ENCODE peak calls at places on chromosomes 12 and 14, in six cellular contexts. G is SK-N-SH, T is A549, S is stomach, V is ovary, X is neuronal stem cell. M is an unnamed sample. For H3K9me3, the result is how much of the 10 kb centered on the place peaks cover.

GRCh38 chr12:112018571-112019237 is 5.5 kb downstream of the ERP29 start:
- DNase-seq in T (no peak), G (no peak), S (no peak), V (no peak), X (no peak), M (no peak)

GRCh38 chr12:117076410-117077372 is 22.5 kb downstream of the TESC start:
- DNase-seq in S (no peak), V (no peak), T (no peak), X (no peak), G (no peak), M (no peak)

GRCh38 chr14:103220134-103220981 is 97.1 kb downstream of the TNFAIP2 start:
- DNase-seq in X (no peak), S (no peak), V (no peak), G (peak), T (no peak), M (no peak)

GRCh38 chr14:95190346-95190840 is 33.1 kb upstream of the DICER1 start:
- DNase-seq in V (no peak), S (no peak), T (no peak), G (no peak), X (no peak), M (no peak)

GRCh38 chr12:105166736-105167135 is 59.2 kb downstream of the WASHC4 start:
- DNase-seq in X (no peak), T (no peak), S (no peak), G (no peak), V (no peak), M (no peak)

GRCh38 chr12:18403182-18403581 is 141.9 kb downstream of the PIK3C2G start:
- DNase-seq in T (no peak), X (no peak), S (no peak), G (no peak), V (no peak), M (no peak)

GRCh38 chr12:124792177-124792576 is 71.5 kb downstream of the SCARB1 start:
- DNase-seq in G (no peak), S (no peak), X (no peak), T (no peak), V (no peak), M (no peak)

GRCh38 chr12:9649532-9649940 is 20.0 kb upstream of the CLEC2D start:
- DNase-seq in X (no peak), V (no peak), S (no peak), G (no peak), T (no peak), M (no peak)

GRCh38 chr14:34933301-34933700 is 49.5 kb upstream of the SRP54 start:
- DNase-seq in S (no peak), G (no peak), X (no peak), V (no peak), T (no peak), M (no peak)

GRCh38 chr12:100859063-100859627 is 64.6 kb downstream of the ANO4 start:
- DNase-seq in S (no peak), X (no peak), G (no peak), T (no peak), V (no peak), M (no peak)

GRCh38 chr12:42846782-42847181 is 257.2 kb upstream of the PRICKLE1 start:
- DNase-seq in G (no peak), S (no peak), X (no peak), T (no peak), V (no peak), M (no peak)

GRCh38 chr14:91269076-91269991 is 24.8 kb upstream of the GPR68 start:
- DNase-seq in V (no peak), G (no peak), T (no peak), S (no peak), X (no peak), M (no peak)

GRCh38 chr14:61839452-61839851 is 77.2 kb downstream of the SNAPC1 start:
- DNase-seq in G (no peak), T (no peak), S (no peak), V (no peak), X (no peak), M (no peak)

GRCh38 chr14:33728010-33728498 is 222.8 kb downstream of the EGLN3 start:
- DNase-seq in S (no peak), T (no peak), V (no peak), X (no peak), G (no peak), M (no peak)

GRCh38 chr14:98249476-98249875 is 1022.5 kb downstream of the BCL11B start:
- DNase-seq in T (no peak), V (no peak), X (no peak), G (no peak), S (no peak), M (no peak)

GRCh38 chr12:98355322-98355721 is 160.1 kb upstream of the TMPO start:
- DNase-seq in X (no peak), S (no peak), V (no peak), G (no peak), T (peak), M (no peak)

GRCh38 chr14:78399316-78399889 is 229.2 kb downstream of the NRXN3 start:
- DNase-seq in S (no peak), X (peak), G (no peak), V (no peak), T (no peak), M (no peak)

GRCh38 chr12:53025250-53025649 is 19.0 kb downstream of the EIF4B start:
- DNase-seq in X (no peak), T (no peak), V (no peak), S (no peak), G (peak), M (no peak)

GRCh38 chr12:112838731-112839130 is 47.2 kb downstream of the RPH3A start:
- DNase-seq in G (no peak), S (no peak), T (peak), V (no peak), X (no peak), M (no peak)

GRCh38 chr12:19963972-19964371 is 404.4 kb upstream of the PDE3A start:
- DNase-seq in S (no peak), G (no peak), V (no peak), T (no peak), X (no peak), M (no peak)

GRCh38 chr14:23640524-23641141 is 4.5 kb downstream of the DHRS2 start:
- DNase-seq in S (no peak), T (no peak), V (peak), G (peak), X (no peak), M (no peak)

GRCh38 chr12:11014234-11014633 is 8.2 kb downstream of the TAS2R19 start:
- DNase-seq in T (no peak), V (no peak), S (no peak), G (no peak), X (no peak), M (no peak)

GRCh38 chr12:26658991-26659390 is 174.0 kb downstream of the ITPR2 start:
- DNase-seq in G (no peak), T (no peak), S (no peak), V (no peak), X (no peak), M (no peak)

GRCh38 chr12:34357791-34358190 is 335.5 kb downstream of the ALG10 start:
- DNase-seq in X (no peak), G (no peak), V (no peak), T (no peak), S (no peak), M (no peak)
- H3K9me3 ChIP-seq in X (under half), G (under half), V (under half), T (under half), S (half or more), M (under half)

DNA sequence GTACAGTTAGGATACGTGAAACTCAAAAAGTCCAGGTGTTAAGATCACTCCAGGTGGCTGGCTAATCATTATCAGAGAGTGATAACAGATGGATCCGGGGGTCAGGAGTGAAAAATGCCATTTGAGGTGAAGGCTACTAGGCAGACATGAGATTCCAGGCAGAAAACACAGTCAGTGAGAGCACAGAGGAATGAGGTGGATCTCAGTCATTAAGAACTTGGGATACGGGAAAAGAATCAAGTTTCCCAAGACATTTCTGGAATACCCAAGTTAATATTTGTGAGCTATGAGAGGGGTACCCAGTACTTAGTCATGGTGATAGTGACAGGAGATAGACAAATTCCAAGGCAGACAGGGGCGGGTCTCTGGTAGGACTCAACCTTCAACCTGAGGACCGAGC is 94.6 kb upstream of the ALG10B start:
- DNase-seq in X (no peak), T (no peak), S (no peak), V (no peak), G (no peak), M (no peak)
- H3K9me3 ChIP-seq in X (under half), T (under half), S (under half), V (under half), G (under half), M (under half)

GRCh38 chr12:128609861-128610260 is 213.9 kb downstream of the SLC15A4 start:
- DNase-seq in X (peak), G (no peak), V (no peak), T (no peak), S (no peak), M (no peak)
- H3K9me3 ChIP-seq in X (under half), G (under half), V (under half), T (under half), S (under half), M (under half)

GRCh38 chr12:86565038-86565437 is 308.8 kb upstream of the MGAT4C start:
- DNase-seq in S (no peak), X (no peak), T (no peak), G (no peak), V (no peak), M (no peak)
- H3K9me3 ChIP-seq in S (under half), X (under half), T (under half), G (under half), V (under half), M (under half)